ENCODE peak calls at places on chromosomes 16 and 17, in nine cellular contexts. M is GM23248, G is neural progenitor cell, O is fibroblast of lung, Z is astrocyte of the spinal cord, B is Peyer's patch, X is sigmoid colon, Q is psoas muscle, L is gastrocnemius medialis. T is an unnamed sample.

GRCh38 chr16:24753437-24753836 is 24.0 kb downstream of the TNRC6A start:
- DNase-seq in L (no peak), Q (no peak), O (no peak), G (no peak), X (no peak), Z (no peak), M (no peak), B (no peak), T (no peak)

GRCh38 chr17:36932383-36933173 is 4.7 kb upstream of the LHX1 start:
- DNase-seq in X (no peak), G (no peak), B (peak), L (no peak), M (no peak), Z (no peak), Q (peak), O (no peak), T (no peak)

GRCh38 chr16:68400083-68400923 is 48.0 kb downstream of the SMPD3 start:
- DNase-seq in B (no peak), M (no peak), G (no peak), Z (no peak), Q (no peak), L (no peak), X (no peak), O (no peak), T (no peak)

GRCh38 chr16:54080524-54081008 is 206.0 kb downstream of the IRX3 start:
- DNase-seq in M (peak), Z (peak), L (no peak), O (peak), Q (no peak), B (no peak), X (no peak), G (no peak), T (no peak)

GRCh38 chr16:88459366-88460055 is 6.4 kb downstream of the ZFPM1 start:
- DNase-seq in O (peak), G (no peak), Z (no peak), X (no peak), B (no peak), Q (no peak), L (no peak), M (no peak), T (no peak)

GRCh38 chr16:84730406-84731106 is 30.8 kb downstream of the USP10 start:
- DNase-seq in M (peak), G (no peak), Z (peak), B (no peak), Q (no peak), X (peak), O (peak), L (peak), T (peak)

GRCh38 chr16:69166221-69166833 is 20.6 kb upstream of the SNTB2 start:
- DNase-seq in L (no peak), B (no peak), O (peak), Q (no peak), M (peak), Z (peak), X (peak), G (no peak), T (peak)

GRCh38 chr17:72587156-72587555 is 466.3 kb downstream of the SOX9 start:
- DNase-seq in Q (no peak), Z (peak), X (no peak), M (peak), O (no peak), G (no peak), L (no peak), B (no peak), T (no peak)

GRCh38 chr16:26905336-26905735 is 161.4 kb upstream of the C16orf82 start:
- DNase-seq in X (no peak), B (no peak), L (no peak), G (no peak), M (peak), Q (no peak), Z (peak), O (peak), T (no peak)

GRCh38 chr17:59505610-59506276 is 59.7 kb upstream of the DHX40 start:
- DNase-seq in Q (no peak), G (no peak), M (peak), X (no peak), B (no peak), L (no peak), O (no peak), Z (no peak), T (no peak)

GRCh38 chr16:51022852-51023251 is 128.2 kb downstream of the SALL1 start:
- DNase-seq in O (no peak), G (no peak), Q (no peak), M (no peak), L (no peak), B (no peak), Z (no peak), X (no peak), T (no peak)

GRCh38 chr17:57708401-57708800 is 36.7 kb downstream of the CCDC182 start:
- DNase-seq in O (no peak), B (no peak), G (no peak), M (peak), Z (no peak), Q (no peak), L (no peak), X (no peak), T (no peak)

GRCh38 chr16:4460936-4461249 is 13.5 kb downstream of the NMRAL1 start:
- DNase-seq in Q (no peak), Z (no peak), B (no peak), L (no peak), G (no peak), X (no peak), M (no peak), O (no peak), T (no peak)

GRCh38 chr16:78742501-78743283 is 643.2 kb downstream of the WWOX start:
- DNase-seq in Z (no peak), O (peak), M (no peak), G (no peak), Q (peak), B (no peak), L (no peak), X (no peak), T (peak)

GRCh38 chr16:24723663-24724062 is 5.8 kb upstream of the TNRC6A start:
- DNase-seq in B (no peak), G (no peak), Z (no peak), X (no peak), M (peak), L (no peak), O (no peak), Q (no peak), T (no peak)

DNA sequence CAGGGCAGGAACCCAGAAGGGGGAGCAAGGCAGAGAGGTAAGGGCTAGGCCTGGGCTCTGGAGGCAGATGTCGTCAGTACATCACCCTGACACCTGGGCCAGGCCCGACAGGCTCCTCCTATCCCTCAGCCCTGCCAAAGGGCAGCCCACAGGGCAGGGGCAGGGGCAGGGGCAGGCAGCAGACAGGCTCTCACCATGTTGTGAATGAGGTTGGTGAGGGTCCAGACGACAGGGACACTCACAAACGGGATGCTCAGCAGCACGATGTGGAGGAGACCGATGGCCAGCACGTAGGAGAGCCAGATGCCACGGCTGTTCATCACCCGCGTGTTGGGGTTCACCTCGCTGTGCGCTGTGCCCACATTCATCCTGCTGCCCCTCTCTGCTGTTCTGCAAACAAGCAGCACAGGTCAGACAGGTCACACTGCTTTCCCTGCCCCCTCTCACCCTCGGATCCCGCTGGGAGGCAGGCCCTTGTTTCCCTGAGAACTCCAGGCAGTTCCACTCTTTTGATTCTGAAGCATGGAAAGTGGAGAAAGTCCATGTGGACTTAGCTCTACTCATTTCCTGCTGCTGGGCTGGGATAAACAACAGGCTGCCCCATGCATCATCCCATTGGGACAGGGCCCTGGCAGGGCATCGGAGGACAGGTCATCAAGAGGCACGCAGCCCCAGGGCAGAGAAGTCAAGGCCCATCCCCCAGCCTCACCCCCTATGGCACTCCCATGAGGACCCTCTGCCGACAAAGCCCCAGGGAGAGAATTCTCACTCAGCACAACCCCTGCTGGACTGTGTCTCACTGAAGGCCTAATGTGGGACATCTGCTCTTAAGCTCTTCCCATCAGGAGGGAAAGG is 3.3 kb downstream of the ORMDL3 start:
- DNase-seq in G (peak), B (no peak), L (no peak), Q (no peak), X (no peak), O (no peak), Z (peak), M (peak), T (no peak)
- H3K4me3 ChIP-seq in G (no peak), B (no peak), L (no peak), Q (no peak), X (no peak), O (no peak), Z (no peak), M (no peak), T (peak)

DNA sequence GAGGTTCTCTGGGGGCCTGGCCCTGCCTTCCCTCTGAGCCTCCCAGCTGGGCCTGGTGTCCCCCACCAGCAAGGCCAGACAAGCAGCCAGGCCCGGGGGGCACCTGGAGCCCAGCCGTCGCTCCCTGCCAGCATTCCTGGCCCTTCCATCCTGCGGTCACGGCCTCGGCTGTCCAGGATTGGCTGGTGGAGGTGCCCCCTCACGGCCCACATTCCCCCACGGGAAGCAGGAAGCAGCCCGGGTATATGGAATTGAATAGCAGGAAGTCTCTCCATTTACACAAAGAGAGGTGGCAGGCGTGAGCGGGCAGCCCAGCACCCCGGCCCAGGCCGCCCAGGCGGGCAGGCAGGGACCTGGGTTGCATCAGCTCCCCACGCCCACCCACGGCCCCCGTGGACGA is 14.5 kb downstream of the TRAF7 start:
- DNase-seq in B (no peak), Q (no peak), M (no peak), X (no peak), L (no peak), G (no peak), Z (no peak), O (no peak), T (no peak)
- H3K4me3 ChIP-seq in B (no peak), Q (peak), M (no peak), X (peak), L (peak), G (no peak), Z (no peak), O (no peak), T (no peak)

DNA sequence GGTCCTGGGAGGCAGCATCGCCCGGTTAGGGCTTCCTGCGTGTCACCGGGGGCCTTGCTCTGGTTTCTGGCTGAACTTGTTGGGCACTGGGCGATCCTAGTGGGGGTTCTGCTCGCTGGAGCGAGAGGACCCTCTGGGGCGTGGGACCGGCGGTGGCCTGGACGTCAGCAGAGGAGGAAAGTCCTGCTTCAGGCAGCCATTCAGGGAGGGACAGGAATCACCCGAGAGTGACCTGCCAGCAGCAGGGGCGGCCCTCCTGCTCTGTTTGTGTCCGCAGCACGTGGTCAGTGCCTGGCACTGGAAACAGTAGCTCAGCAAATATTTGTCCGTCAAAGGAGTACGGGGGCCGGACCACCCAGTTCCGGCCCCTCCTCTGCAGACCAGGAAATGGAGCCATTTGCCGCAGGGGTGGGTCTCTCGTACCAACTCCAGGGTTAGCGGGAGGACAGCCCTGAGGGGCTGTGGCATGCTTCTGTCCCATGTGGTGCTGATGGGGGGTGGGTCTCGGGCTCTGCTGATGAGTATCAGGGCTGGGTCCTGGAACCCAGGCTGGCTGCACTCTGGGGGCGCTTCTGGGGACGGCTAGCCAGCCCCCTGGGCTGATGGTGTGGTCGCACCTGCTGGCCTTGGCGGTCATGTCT is 48.3 kb downstream of the BAIAP2 start:
- DNase-seq in M (no peak), Q (no peak), L (no peak), O (peak), B (no peak), X (no peak), Z (peak), G (no peak), T (no peak)
- H3K4me3 ChIP-seq in M (no peak), Q (no peak), L (no peak), O (no peak), B (no peak), X (no peak), Z (no peak), G (no peak), T (no peak)

GRCh38 chr17:82339634-82340580 is 6.3 kb upstream of the SECTM1 start:
- DNase-seq in M (no peak), Q (peak), L (no peak), B (no peak), Z (no peak), O (no peak), G (no peak), X (no peak), T (no peak)

GRCh38 chr17:82343560-82343959 is 10.0 kb upstream of the SECTM1 start:
- DNase-seq in G (no peak), Q (no peak), B (no peak), Z (no peak), M (no peak), L (no peak), X (no peak), O (no peak), T (no peak)

GRCh38 chr17:82342361-82343079 is 9.0 kb upstream of the SECTM1 start:
- DNase-seq in B (no peak), Z (no peak), G (no peak), Q (no peak), L (no peak), X (no peak), M (no peak), O (no peak), T (no peak)

GRCh38 chr17:82334622-82335394 is 1.2 kb upstream of the SECTM1 start:
- DNase-seq in M (peak), X (no peak), L (no peak), B (peak), Z (peak), G (no peak), Q (peak), O (peak), T (no peak)

GRCh38 chr17:82338858-82339633 is 5.5 kb upstream of the SECTM1 start:
- DNase-seq in Z (peak), X (peak), L (no peak), B (peak), Q (peak), G (peak), O (peak), M (peak), T (no peak)
- H3K4me3 ChIP-seq in Z (peak), X (peak), L (peak), B (no peak), Q (peak), G (no peak), O (no peak), M (peak), T (no peak)

GRCh38 chr17:65403129-65403528 is 158.3 kb downstream of the AXIN2 start:
- DNase-seq in O (no peak), M (no peak), G (no peak), Q (no peak), Z (no peak), L (no peak), X (no peak), B (no peak), T (no peak)

GRCh38 chr17:65400701-65401100 is 160.7 kb downstream of the AXIN2 start:
- DNase-seq in G (no peak), X (no peak), B (no peak), O (no peak), Q (no peak), M (no peak), L (no peak), Z (no peak), T (no peak)

GRCh38 chr17:65403616-65404015 is 157.8 kb downstream of the AXIN2 start:
- DNase-seq in X (no peak), Z (no peak), L (no peak), Q (no peak), B (no peak), G (no peak), O (no peak), M (no peak), T (no peak)

GRCh38 chr17:65402513-65403086 is 158.8 kb downstream of the AXIN2 start:
- DNase-seq in L (no peak), G (no peak), X (no peak), O (no peak), M (no peak), B (no peak), Z (no peak), Q (no peak), T (no peak)

DNA sequence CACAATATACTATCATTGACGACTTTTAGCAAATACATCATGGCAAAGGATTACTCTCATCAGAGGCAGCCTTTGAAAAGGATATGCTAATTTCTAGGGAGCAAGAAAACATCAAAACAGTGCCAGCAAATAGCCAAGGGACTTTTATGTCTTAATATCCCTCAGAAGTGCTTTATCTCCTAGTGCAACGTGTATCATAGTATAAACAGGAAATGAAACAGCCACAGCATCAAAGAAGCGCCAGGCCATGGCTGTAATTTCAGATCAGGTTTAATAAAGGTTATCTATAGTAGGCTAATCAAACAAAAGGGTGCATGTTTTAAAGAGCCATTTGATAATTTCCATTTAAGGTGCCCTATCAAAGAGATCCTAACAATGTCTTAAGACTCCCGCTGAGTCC is 159.9 kb downstream of the AXIN2 start:
- DNase-seq in M (no peak), X (no peak), G (no peak), O (no peak), Q (no peak), Z (no peak), B (no peak), L (no peak), T (no peak)
- H3K4me3 ChIP-seq in M (no peak), X (no peak), G (no peak), O (no peak), Q (no peak), Z (no peak), B (no peak), L (no peak), T (no peak)

DNA sequence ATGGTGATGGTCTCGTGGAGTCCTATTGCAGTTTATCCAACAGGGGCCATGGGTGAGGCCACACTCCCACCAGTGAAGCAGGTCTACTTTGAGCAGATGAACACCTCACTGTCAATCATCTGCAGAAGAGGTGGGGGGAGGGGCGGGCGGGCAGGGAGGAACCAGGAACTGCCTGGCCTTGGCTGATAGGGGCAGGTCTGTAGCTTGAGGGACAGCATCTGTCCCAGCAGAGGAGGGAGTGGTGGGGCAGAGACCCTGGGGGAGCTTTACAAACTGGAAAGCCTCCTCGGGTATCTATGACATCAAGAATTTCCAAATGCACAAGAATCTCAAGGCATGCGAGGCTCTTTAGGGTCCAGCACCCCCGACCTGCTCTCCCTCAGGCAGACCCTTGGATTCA is 58.8 kb upstream of the ZNF423 start:
- DNase-seq in L (no peak), Z (no peak), B (no peak), M (no peak), X (no peak), O (no peak), G (no peak), Q (peak), T (no peak)
- H3K4me3 ChIP-seq in L (no peak), Z (no peak), B (no peak), M (no peak), X (no peak), O (no peak), G (no peak), Q (no peak), T (no peak)

GRCh38 chr16:14205666-14206065 is 134.5 kb downstream of the MRTFB start:
- DNase-seq in G (no peak), X (no peak), Z (peak), M (no peak), O (no peak), B (no peak), Q (no peak), L (no peak), T (no peak)

GRCh38 chr16:14202095-14202494 is 131.0 kb downstream of the MRTFB start:
- DNase-seq in O (no peak), Q (no peak), M (no peak), X (no peak), B (no peak), G (no peak), Z (no peak), L (no peak), T (no peak)

GRCh38 chr16:14199624-14200023 is 128.5 kb downstream of the MRTFB start:
- DNase-seq in G (no peak), Z (peak), M (peak), B (no peak), X (no peak), L (no peak), Q (no peak), O (peak), T (no peak)

GRCh38 chr16:14199199-14199598 is 128.1 kb downstream of the MRTFB start:
- DNase-seq in M (no peak), G (no peak), B (no peak), Z (no peak), L (no peak), Q (no peak), O (no peak), X (no peak), T (no peak)

DNA sequence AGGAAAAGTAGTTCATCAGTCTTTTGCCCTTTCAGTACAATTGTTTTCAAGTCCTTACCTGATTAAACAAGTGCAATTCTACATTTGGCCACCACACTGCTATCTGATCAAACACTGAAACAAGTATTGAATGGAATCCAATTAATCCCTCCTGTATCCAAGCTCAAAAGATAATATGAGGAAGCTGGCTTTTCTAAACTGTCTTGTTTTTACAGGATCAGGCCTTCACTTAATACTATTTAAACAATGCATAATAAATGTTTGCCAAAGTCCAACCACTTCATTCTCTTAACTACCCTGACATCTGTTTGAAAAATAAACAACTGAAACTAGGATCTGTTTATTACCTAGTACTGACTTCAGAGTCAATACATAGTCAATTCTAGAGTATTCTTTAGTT is 131.6 kb downstream of the MRTFB start:
- DNase-seq in Z (no peak), Q (no peak), O (peak), L (no peak), X (no peak), B (no peak), G (peak), M (peak), T (no peak)
- H3K4me3 ChIP-seq in Z (no peak), Q (no peak), O (no peak), L (peak), X (no peak), B (no peak), G (no peak), M (no peak), T (no peak)

GRCh38 chr16:75591001-75591852 is 25.0 kb downstream of the GABARAPL2 start:
- DNase-seq in B (no peak), M (peak), Z (peak), Q (peak), L (peak), X (peak), G (no peak), O (peak), T (no peak)
- H3K4me3 ChIP-seq in B (no peak), M (peak), Z (no peak), Q (no peak), L (no peak), X (peak), G (no peak), O (no peak), T (no peak)